ENCODE peak calls at places on chromosomes 12 and 14, in ten cellular contexts. One of them, this sample, is unnamed.

GRCh38 chr14:103546651-103547454 is 15.6 kb downstream of the BAG5 start:
- DNase-seq in activated T-helper 9 cell treated with anti-CD3 and anti-CD28 coated beads, Interleukin-2, amount 50 U/mL, for 16 hours: peak
- DNase-seq in EL: peak
- DNase-seq in DMS79: peak
- DNase-seq in left colon: peak
- DNase-seq in pancreas: peak
- DNase-seq in progenitor cell of endocrine pancreas: peak
- DNase-seq in hypothalamus: peak
- DNase-seq in T-cell: peak
- DNase-seq in MV-4-11: no peak
- DNase-seq in this sample: no peak

GRCh38 chr12:26018926-26019325 is 60.4 kb downstream of the RASSF8 start:
- DNase-seq in activated T-helper 9 cell treated with anti-CD3 and anti-CD28 coated beads, Interleukin-2, amount 50 U/mL, for 16 hours: no peak
- DNase-seq in EL: no peak
- DNase-seq in DMS79: no peak
- DNase-seq in left colon: no peak
- DNase-seq in pancreas: no peak
- DNase-seq in progenitor cell of endocrine pancreas: no peak
- DNase-seq in hypothalamus: no peak
- DNase-seq in T-cell: no peak
- DNase-seq in MV-4-11: no peak
- DNase-seq in this sample: peak

GRCh38 chr14:92490239-92490959 is 23.2 kb upstream of the RIN3 start:
- DNase-seq in activated T-helper 9 cell treated with anti-CD3 and anti-CD28 coated beads, Interleukin-2, amount 50 U/mL, for 16 hours: no peak
- DNase-seq in EL: no peak
- DNase-seq in DMS79: no peak
- DNase-seq in left colon: no peak
- DNase-seq in pancreas: no peak
- DNase-seq in progenitor cell of endocrine pancreas: no peak
- DNase-seq in hypothalamus: no peak
- DNase-seq in T-cell: no peak
- DNase-seq in MV-4-11: no peak
- DNase-seq in this sample: peak

GRCh38 chr12:81683881-81684280 is 75.3 kb downstream of the PPFIA2 start:
- DNase-seq in activated T-helper 9 cell treated with anti-CD3 and anti-CD28 coated beads, Interleukin-2, amount 50 U/mL, for 16 hours: no peak
- DNase-seq in EL: no peak
- DNase-seq in DMS79: no peak
- DNase-seq in left colon: no peak
- DNase-seq in pancreas: no peak
- DNase-seq in progenitor cell of endocrine pancreas: no peak
- DNase-seq in hypothalamus: no peak
- DNase-seq in T-cell: no peak
- DNase-seq in MV-4-11: no peak
- DNase-seq in this sample: no peak

GRCh38 chr12:5505751-5506150 is 73.8 kb downstream of the NTF3 start:
- DNase-seq in activated T-helper 9 cell treated with anti-CD3 and anti-CD28 coated beads, Interleukin-2, amount 50 U/mL, for 16 hours: no peak
- DNase-seq in EL: no peak
- DNase-seq in DMS79: no peak
- DNase-seq in left colon: no peak
- DNase-seq in pancreas: no peak
- DNase-seq in progenitor cell of endocrine pancreas: peak
- DNase-seq in hypothalamus: no peak
- DNase-seq in T-cell: no peak
- DNase-seq in MV-4-11: no peak
- DNase-seq in this sample: no peak

GRCh38 chr14:59282366-59282765 is 93.9 kb downstream of the DAAM1 start:
- DNase-seq in activated T-helper 9 cell treated with anti-CD3 and anti-CD28 coated beads, Interleukin-2, amount 50 U/mL, for 16 hours: no peak
- DNase-seq in EL: peak
- DNase-seq in DMS79: no peak
- DNase-seq in left colon: no peak
- DNase-seq in pancreas: no peak
- DNase-seq in progenitor cell of endocrine pancreas: no peak
- DNase-seq in hypothalamus: no peak
- DNase-seq in T-cell: no peak
- DNase-seq in MV-4-11: peak
- DNase-seq in this sample: peak

GRCh38 chr14:66974397-66975025 is 214.7 kb upstream of the GARIN2 start:
- DNase-seq in activated T-helper 9 cell treated with anti-CD3 and anti-CD28 coated beads, Interleukin-2, amount 50 U/mL, for 16 hours: no peak
- DNase-seq in EL: peak
- DNase-seq in DMS79: no peak
- DNase-seq in left colon: no peak
- DNase-seq in pancreas: no peak
- DNase-seq in progenitor cell of endocrine pancreas: no peak
- DNase-seq in hypothalamus: no peak
- DNase-seq in T-cell: no peak
- DNase-seq in MV-4-11: no peak
- DNase-seq in this sample: peak

GRCh38 chr14:50862171-50862570 is 9.7 kb upstream of the ABHD12B start:
- DNase-seq in activated T-helper 9 cell treated with anti-CD3 and anti-CD28 coated beads, Interleukin-2, amount 50 U/mL, for 16 hours: no peak
- DNase-seq in EL: no peak
- DNase-seq in DMS79: no peak
- DNase-seq in left colon: no peak
- DNase-seq in pancreas: no peak
- DNase-seq in progenitor cell of endocrine pancreas: no peak
- DNase-seq in hypothalamus: no peak
- DNase-seq in T-cell: no peak
- DNase-seq in MV-4-11: peak
- DNase-seq in this sample: peak

GRCh38 chr12:91461061-91461460 is 278.4 kb upstream of the DCN start:
- DNase-seq in activated T-helper 9 cell treated with anti-CD3 and anti-CD28 coated beads, Interleukin-2, amount 50 U/mL, for 16 hours: no peak
- DNase-seq in EL: no peak
- DNase-seq in DMS79: no peak
- DNase-seq in left colon: no peak
- DNase-seq in pancreas: no peak
- DNase-seq in progenitor cell of endocrine pancreas: no peak
- DNase-seq in hypothalamus: no peak
- DNase-seq in T-cell: no peak
- DNase-seq in MV-4-11: no peak
- DNase-seq in this sample: no peak

GRCh38 chr14:65255029-65255545 is 152.8 kb upstream of the MAX start:
- DNase-seq in activated T-helper 9 cell treated with anti-CD3 and anti-CD28 coated beads, Interleukin-2, amount 50 U/mL, for 16 hours: no peak
- DNase-seq in EL: peak
- DNase-seq in DMS79: no peak
- DNase-seq in left colon: no peak
- DNase-seq in pancreas: no peak
- DNase-seq in progenitor cell of endocrine pancreas: no peak
- DNase-seq in hypothalamus: no peak
- DNase-seq in T-cell: no peak
- DNase-seq in MV-4-11: no peak
- DNase-seq in this sample: peak

This sample was measured in IMR-90.